ENCODE peak calls at places on chromosomes 6 and 20, in five cellular contexts. S is ascending aorta, Y is psoas muscle, C is bronchial epithelial cell, K is mucosa of descending colon. O is an unnamed sample.

GRCh38 chr6:41642090-41642959 is 4.1 kb downstream of the MDFI start:
- DNase-seq in Y (no peak), C (no peak), K (no peak), S (no peak), O (no peak)

GRCh38 chr20:23084845-23085355 is 1.2 kb downstream of the CD93 start:
- DNase-seq in Y (no peak), K (no peak), S (no peak), C (no peak), O (no peak)

GRCh38 chr6:169074551-169074950 is 179.1 kb downstream of the THBS2 start:
- DNase-seq in S (no peak), Y (no peak), K (no peak), C (no peak), O (no peak)

GRCh38 chr20:62201173-62202082 is 18.6 kb downstream of the MTG2 start:
- DNase-seq in K (peak; percentile 11), C (no peak), S (no peak), Y (peak; percentile 46), O (no peak)

GRCh38 chr6:153814136-153814535 is 224.9 kb upstream of the OPRM1 start:
- DNase-seq in K (no peak), Y (no peak), C (no peak), S (no peak), O (no peak)

GRCh38 chr20:16654858-16655257 is 75.0 kb upstream of the SNRPB2 start:
- DNase-seq in K (no peak), S (no peak), Y (no peak), C (no peak), O (no peak)

GRCh38 chr6:170232186-170233002 is 58.5 kb downstream of the DLL1 start:
- DNase-seq in S (no peak), K (no peak), Y (no peak), C (peak; percentile 51), O (no peak)

GRCh38 chr6:114346451-114346850 is 3.6 kb upstream of the HS3ST5 start:
- DNase-seq in Y (no peak), K (no peak), S (no peak), C (peak; percentile 13), O (no peak)

GRCh38 chr20:23988561-23988960 is at the start of gene GGTLC1:
- DNase-seq in K (no peak), C (no peak), S (no peak), Y (no peak), O (no peak)

DNA sequence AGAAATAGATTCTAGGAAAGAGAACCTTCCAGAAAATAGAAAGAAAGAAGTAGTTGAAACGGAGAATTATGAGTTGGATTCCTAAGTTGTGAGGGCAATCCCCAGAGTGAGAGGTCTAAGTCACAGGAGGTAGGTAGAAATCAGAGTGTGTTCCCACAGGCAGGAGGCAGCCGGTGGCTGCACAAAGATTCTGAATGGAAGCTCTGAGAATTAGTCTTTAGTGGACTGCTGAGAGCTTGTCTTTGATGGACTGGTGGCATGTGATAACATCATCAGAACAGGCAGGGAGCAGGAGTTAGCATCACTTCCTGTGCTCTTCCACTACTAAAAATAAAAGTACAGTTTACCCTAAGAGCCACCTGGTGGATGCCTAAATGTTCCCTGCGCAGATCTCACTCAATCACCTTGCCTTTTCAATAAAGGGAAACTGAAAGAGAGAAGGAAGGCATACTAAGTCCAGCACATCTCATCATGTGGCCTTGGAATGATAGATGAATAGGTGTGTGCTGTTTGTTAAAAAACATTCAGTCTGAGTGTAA is 294.6 kb upstream of the POU3F2 start:
- DNase-seq in S (no peak), Y (no peak), K (no peak), C (no peak), O (no peak)
- TF ChIP-seq CTCF in S (no peak), Y (no peak), K (no peak), C (no peak), O (no peak)

GRCh38 chr6:147166360-147166944 is 37.8 kb upstream of the STXBP5 start:
- DNase-seq in C (no peak), S (no peak), K (no peak), Y (no peak), O (no peak)
- TF ChIP-seq CTCF in C (no peak), S (no peak), K (no peak), Y (no peak), O (no peak)

GRCh38 chr20:37276494-37277252 is 12.8 kb upstream of the MANBAL start:
- DNase-seq in Y (peak; percentile 80), S (no peak), C (peak; percentile 77), K (peak; percentile 45), O (peak; percentile 26)
- TF ChIP-seq CTCF in Y (no peak), S (peak; percentile 59), C (peak; percentile 61), K (no peak), O (no peak)

GRCh38 chr6:155333414-155333813 is 19.1 kb upstream of the TFB1M start:
- DNase-seq in Y (no peak), K (no peak), C (no peak), S (no peak), O (peak; percentile 52)
- TF ChIP-seq CTCF in Y (no peak), K (no peak), C (no peak), S (no peak), O (no peak)

DNA sequence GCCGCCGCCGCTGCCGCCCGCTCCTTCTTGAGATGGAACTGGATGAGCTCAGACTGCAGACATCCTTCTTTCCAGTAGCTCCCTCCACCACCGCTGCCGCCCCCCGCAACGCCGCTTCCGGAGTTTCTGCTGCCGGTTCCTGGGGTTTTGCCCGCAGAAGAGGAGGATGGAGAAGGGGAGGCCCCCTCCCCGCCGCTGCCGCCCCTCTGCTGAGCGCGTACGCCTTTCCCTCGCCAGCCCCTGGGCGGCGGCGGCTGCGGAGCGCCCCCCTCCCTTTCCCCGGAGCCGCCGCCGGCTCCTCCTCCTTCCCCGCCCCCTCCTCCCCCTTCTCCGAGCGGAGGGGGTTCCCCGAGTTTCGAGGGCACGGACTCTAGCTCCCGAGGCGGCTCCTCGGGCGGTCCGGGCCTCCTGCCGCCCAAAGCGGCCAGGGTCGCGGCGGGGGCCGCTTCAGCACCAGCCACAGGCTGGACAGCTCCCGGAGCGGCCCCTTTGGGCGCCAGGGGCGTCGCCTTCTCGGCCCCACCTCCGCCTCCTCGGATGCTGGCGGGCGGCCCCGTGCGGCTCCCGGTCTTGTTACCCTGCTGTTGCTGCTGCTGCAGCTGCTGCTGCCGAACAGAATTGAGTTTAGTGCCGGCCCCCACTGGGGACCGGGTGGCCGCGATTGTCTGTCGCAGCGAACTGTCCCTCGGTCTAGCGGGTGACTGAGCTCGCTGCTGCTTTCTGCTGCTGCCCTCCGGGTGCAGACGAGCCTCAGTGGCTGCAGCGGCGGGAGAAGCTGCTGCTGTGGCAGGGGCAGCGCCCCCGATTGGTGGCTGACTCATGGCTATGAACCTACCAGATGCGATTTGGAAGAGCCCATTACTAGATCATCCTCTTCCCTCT is 3.1 kb downstream of the MTCL3 start:
- DNase-seq in Y (peak; percentile 84), K (peak; percentile 59), S (no peak), C (no peak), O (peak; percentile 77)
- TF ChIP-seq CTCF in Y (no peak), K (no peak), S (no peak), C (no peak), O (no peak)

DNA sequence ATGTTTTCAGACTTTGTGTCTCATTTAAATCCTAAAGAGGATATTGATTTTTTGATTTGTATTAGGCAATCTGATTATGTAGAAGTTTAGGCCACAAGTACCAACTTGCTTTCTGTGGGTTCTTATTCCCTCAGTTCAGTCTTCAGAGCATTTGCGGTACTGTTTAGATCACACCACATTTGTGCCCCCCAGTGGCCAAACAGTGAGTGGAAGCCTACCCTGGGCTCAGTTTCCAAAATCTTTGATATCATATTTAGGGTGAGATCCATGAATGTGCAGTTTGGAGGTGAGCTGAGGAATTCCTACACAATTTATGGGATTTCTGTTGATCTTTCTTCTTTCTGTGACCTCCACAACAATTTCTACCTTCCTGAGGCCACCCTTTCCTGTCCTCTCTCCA is 92.3 kb upstream of the FUT9 start:
- DNase-seq in K (no peak), Y (no peak), C (peak; percentile 16), S (no peak), O (peak; percentile 19)
- TF ChIP-seq CTCF in K (no peak), Y (no peak), C (no peak), S (no peak), O (no peak)

GRCh38 chr6:11918021-11918738 is 93.9 kb upstream of the HIVEP1 start:
- DNase-seq in Y (no peak), C (peak; percentile 39), K (peak; percentile 57), S (no peak), O (no peak)

GRCh38 chr6:11908706-11909105 is 103.4 kb upstream of the HIVEP1 start:
- DNase-seq in Y (no peak), S (no peak), C (no peak), K (no peak), O (no peak)

GRCh38 chr6:11909696-11910132 is 102.4 kb upstream of the HIVEP1 start:
- DNase-seq in K (no peak), C (peak; percentile 29), Y (no peak), S (no peak), O (no peak)

GRCh38 chr6:11911535-11911934 is 100.6 kb upstream of the HIVEP1 start:
- DNase-seq in S (no peak), C (no peak), K (no peak), Y (no peak), O (no peak)

DNA sequence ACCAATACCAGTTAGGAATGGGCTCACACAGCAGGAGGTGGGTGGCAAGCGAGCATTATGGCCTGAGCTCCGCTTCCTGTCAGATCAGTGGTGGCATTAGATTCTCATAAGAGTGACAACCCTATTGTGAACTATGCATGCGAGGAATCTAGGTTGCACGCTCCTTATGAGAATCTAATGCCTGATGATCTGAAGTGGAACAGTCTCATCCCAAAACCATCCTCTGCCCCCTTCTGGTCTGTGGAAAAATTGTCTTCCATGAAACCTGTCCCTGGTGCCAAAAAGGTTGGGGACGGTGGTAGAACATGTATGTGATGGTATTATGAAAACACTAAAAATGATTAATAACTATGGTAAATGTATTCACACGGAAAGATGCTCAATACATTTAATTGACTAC is 99.7 kb upstream of the HIVEP1 start:
- DNase-seq in K (no peak), C (no peak), S (no peak), Y (no peak), O (no peak)
- TF ChIP-seq CTCF in K (no peak), C (no peak), S (no peak), Y (no peak), O (peak; percentile 22)

GRCh38 chr20:50226093-50226974 is 35.7 kb downstream of the CEBPB start:
- DNase-seq in S (peak; percentile 47), C (no peak), K (no peak), Y (no peak), O (peak; percentile 79)

GRCh38 chr20:50224052-50224451 is 33.4 kb downstream of the CEBPB start:
- DNase-seq in K (no peak), S (no peak), C (no peak), Y (no peak), O (no peak)

GRCh38 chr20:50223321-50223995 is 32.8 kb downstream of the CEBPB start:
- DNase-seq in K (no peak), S (no peak), C (no peak), Y (no peak), O (no peak)

GRCh38 chr20:50222568-50223320 is 32.1 kb downstream of the CEBPB start:
- DNase-seq in C (no peak), S (no peak), K (no peak), Y (no peak), O (no peak)

DNA sequence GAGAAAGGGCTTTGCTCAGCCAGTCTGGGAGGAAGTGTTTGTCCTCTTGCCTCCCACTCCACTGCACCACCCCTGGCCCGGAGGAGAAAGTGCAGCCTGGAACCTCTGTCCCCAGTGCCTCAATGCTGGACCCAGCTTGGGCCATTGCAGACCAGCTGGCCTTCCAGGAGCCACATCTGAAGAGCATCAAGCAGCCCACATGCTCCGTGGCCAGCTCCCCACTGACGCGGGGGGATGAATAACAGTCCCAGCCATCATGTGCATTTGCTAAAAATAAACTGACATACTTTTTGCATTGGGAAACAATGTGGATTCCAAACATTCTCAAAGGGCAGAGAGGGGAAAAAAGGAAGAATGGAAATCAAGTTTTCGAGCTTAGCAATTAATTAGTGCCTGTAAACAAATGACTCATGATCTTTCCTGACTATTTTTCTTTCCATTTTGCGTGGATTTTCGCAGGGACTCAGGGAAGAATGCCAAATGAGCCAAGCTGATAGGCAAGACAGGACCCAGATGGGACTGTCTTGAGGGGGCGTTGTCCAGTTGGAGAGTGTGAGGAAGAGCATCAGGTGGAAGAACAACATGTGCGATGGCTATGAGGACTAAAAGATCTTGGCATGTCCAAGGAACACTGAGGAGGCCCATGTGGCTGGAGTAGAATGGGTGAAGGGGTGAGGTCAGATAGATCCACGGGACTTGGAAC is 34.1 kb downstream of the CEBPB start:
- DNase-seq in S (peak; percentile 52), C (no peak), Y (peak; percentile 90), K (peak; percentile 54), O (peak; percentile 20)
- TF ChIP-seq CTCF in S (peak; percentile 37), C (no peak), Y (peak; percentile 14), K (no peak), O (no peak)

O was measured in activated CD8-positive, alpha-beta T cell treated with anti-CD3 and anti-CD28 coated beads for 36 hours.